ENCODE peak calls at places on chromosomes 6 and 20, in six cellular contexts. L is HCT116, K is WTC11, E is GM12878, J is K562, B is H1. I is an unnamed sample.

GRCh38 chr20:37600486-37600885 is 72.8 kb upstream of the BLCAP start:
- DNase-seq in K (no peak), J (no peak), L (no peak), E (no peak), B (no peak), I (no peak)

GRCh38 chr20:32456869-32457421 is 98.8 kb downstream of the ASXL1 start:
- DNase-seq in K (peak; percentile 86), B (no peak), L (no peak), J (no peak), E (no peak), I (no peak)

GRCh38 chr6:142537612-142538478 is 236.0 kb downstream of the ADGRG6 start:
- DNase-seq in L (peak; percentile 34), J (peak; percentile 56), B (peak; percentile 9), K (peak; percentile 59), E (no peak), I (peak; percentile 45)

GRCh38 chr6:135675862-135676261 is 175.6 kb upstream of the PDE7B start:
- DNase-seq in B (no peak), K (peak; percentile 18), L (peak; percentile 23), J (peak; percentile 54), E (peak; percentile 4), I (peak; percentile 22)

GRCh38 chr20:37856932-37857660 is 45.8 kb upstream of the VSTM2L start:
- DNase-seq in K (no peak), E (no peak), L (no peak), B (no peak), J (no peak), I (no peak)

GRCh38 chr6:16644540-16645250 is 116.6 kb downstream of the ATXN1 start:
- DNase-seq in B (no peak), J (no peak), L (no peak), E (no peak), K (no peak), I (no peak)

GRCh38 chr6:43758617-43759050 is 11.4 kb upstream of the VEGFA start:
- DNase-seq in J (peak; percentile 76), B (no peak), E (no peak), K (peak; percentile 90), L (no peak), I (no peak)

GRCh38 chr6:165244524-165245247 is 64.7 kb downstream of the C6orf118 start:
- DNase-seq in J (no peak), L (no peak), B (peak; percentile 13), E (no peak), K (no peak), I (no peak)

GRCh38 chr20:38573381-38573780 is 7.6 kb upstream of the ADIG start:
- DNase-seq in B (no peak), J (no peak), L (no peak), K (no peak), E (no peak), I (no peak)

GRCh38 chr6:140858381-140858971 is 1274.2 kb upstream of the GJE1 start:
- DNase-seq in K (no peak), B (no peak), L (peak; percentile 46), J (no peak), E (no peak), I (no peak)

GRCh38 chr6:68951350-68951749 is 316.3 kb downstream of the ADGRB3 start:
- DNase-seq in L (no peak), K (no peak), E (no peak), J (no peak), B (no peak), I (no peak)

GRCh38 chr20:1327241-1327653 is 1.7 kb downstream of the SDCBP2 start:
- DNase-seq in B (no peak), J (no peak), K (no peak), L (no peak), E (no peak), I (no peak)

GRCh38 chr20:62323980-62324906 is 21.4 kb downstream of the ADRM1 start:
- DNase-seq in E (no peak), J (no peak), L (no peak), B (no peak), K (no peak), I (no peak)

GRCh38 chr6:81750660-81751387 is 1.7 kb downstream of the TENT5A start:
- DNase-seq in B (no peak), E (no peak), J (no peak), K (no peak), L (no peak), I (no peak)

GRCh38 chr6:29726795-29727194 is 3.6 kb downstream of the HLA-F start:
- DNase-seq in J (no peak), K (no peak), L (no peak), E (no peak), B (no peak), I (no peak)

GRCh38 chr6:52157301-52157930 is 28.8 kb upstream of the IL17A start:
- DNase-seq in L (no peak), B (no peak), J (no peak), E (peak; percentile 48), K (no peak), I (no peak)

GRCh38 chr6:30836431-30836866 is 47.9 kb upstream of the DDR1 start:
- DNase-seq in J (no peak), K (no peak), L (no peak), E (no peak), B (no peak), I (no peak)

GRCh38 chr20:60976913-60977312 is 275.1 kb upstream of the CDH4 start:
- DNase-seq in L (no peak), B (no peak), J (no peak), E (no peak), K (peak; percentile 25), I (no peak)

GRCh38 chr6:39830444-39830843 is 38.3 kb downstream of the DAAM2 start:
- DNase-seq in J (no peak), E (no peak), L (no peak), B (no peak), K (no peak), I (no peak)

GRCh38 chr6:169651498-169651897 is 50.3 kb downstream of the WDR27 start:
- DNase-seq in J (no peak), E (no peak), B (no peak), K (no peak), L (no peak), I (no peak)

GRCh38 chr6:169650959-169651292 is 50.9 kb downstream of the WDR27 start:
- DNase-seq in E (no peak), K (no peak), B (no peak), J (no peak), L (no peak), I (no peak)

GRCh38 chr6:169652896-169653295 is 48.9 kb downstream of the WDR27 start:
- DNase-seq in K (no peak), L (no peak), J (no peak), B (no peak), E (no peak), I (no peak)

GRCh38 chr6:169654590-169655391 is 47.0 kb downstream of the WDR27 start:
- DNase-seq in E (no peak), L (no peak), J (no peak), K (peak; percentile 59), B (no peak), I (no peak)

GRCh38 chr6:169653691-169654090 is 48.1 kb downstream of the WDR27 start:
- DNase-seq in K (no peak), L (no peak), J (no peak), B (no peak), E (no peak), I (no peak)
- TF ChIP-seq SP1 in K (no peak), L (no peak), J (no peak), B (no peak), E (no peak), I (no peak)

GRCh38 chr6:167933290-167933689 is 64.2 kb upstream of the KIF25 start:
- DNase-seq in B (no peak), K (no peak), E (no peak), L (no peak), J (no peak), I (peak; percentile 43)

GRCh38 chr6:167934426-167934864 is 63.0 kb upstream of the KIF25 start:
- DNase-seq in E (no peak), B (no peak), L (no peak), J (no peak), K (no peak), I (no peak)

GRCh38 chr6:167930300-167930699 is 67.2 kb upstream of the KIF25 start:
- DNase-seq in E (no peak), J (no peak), B (no peak), K (no peak), L (no peak), I (peak; percentile 24)

GRCh38 chr6:167933847-167934246 is 63.6 kb upstream of the KIF25 start:
- DNase-seq in K (no peak), E (no peak), B (no peak), L (no peak), J (no peak), I (no peak)

GRCh38 chr6:167932468-167933276 is 64.8 kb upstream of the KIF25 start:
- DNase-seq in E (no peak), J (no peak), L (no peak), B (no peak), K (no peak), I (peak; percentile 88)
- TF ChIP-seq ATF3 in E (no peak), J (no peak), L (no peak), B (no peak), K (no peak), I (no peak)

GRCh38 chr6:108497883-108498282 is 62.8 kb upstream of the FOXO3 start:
- DNase-seq in J (peak; percentile 16), B (no peak), K (peak; percentile 58), L (peak; percentile 36), E (no peak), I (peak; percentile 45)
- TF ChIP-seq SP1 in J (no peak), B (no peak), K (no peak), L (no peak), E (no peak), I (no peak)

GRCh38 chr6:21457647-21458046 is 135.9 kb upstream of the SOX4 start:
- DNase-seq in B (no peak), L (no peak), E (no peak), K (no peak), J (no peak), I (peak; percentile 68)

GRCh38 chr6:21467091-21467490 is 126.5 kb upstream of the SOX4 start:
- DNase-seq in L (no peak), B (no peak), J (no peak), E (no peak), K (no peak), I (no peak)

GRCh38 chr6:21459646-21460045 is 133.9 kb upstream of the SOX4 start:
- DNase-seq in J (no peak), B (no peak), E (no peak), K (no peak), L (no peak), I (no peak)

GRCh38 chr6:21462519-21462852 is 131.1 kb upstream of the SOX4 start:
- DNase-seq in L (no peak), J (no peak), K (no peak), B (no peak), E (no peak), I (no peak)

GRCh38 chr6:21461844-21462518 is 131.6 kb upstream of the SOX4 start:
- DNase-seq in J (no peak), L (no peak), E (no peak), K (no peak), B (no peak), I (no peak)
- TF ChIP-seq ATF3 in J (no peak), L (no peak), E (no peak), K (no peak), B (no peak), I (no peak)